ENCODE peak calls at places on chromosomes 13 and 19, in ten cellular contexts. One of them, this sample, is unnamed.

GRCh38 chr19:19823916-19824315 is 2.4 kb upstream of the ZNF506 start:
- DNase-seq in ascending aorta: no peak
- DNase-seq in BJ: no peak
- DNase-seq in progenitor cell of endocrine pancreas: no peak
- DNase-seq in CD4-positive, alpha-beta T cell: no peak
- DNase-seq in H9: no peak
- DNase-seq in brain microvascular endothelial cell: no peak
- DNase-seq in cardiac muscle cell: no peak
- DNase-seq in OCI-LY7: no peak
- DNase-seq in fibroblast of pulmonary artery: no peak
- DNase-seq in this sample: no peak

GRCh38 chr19:872266-872951 is 12.9 kb downstream of the CFD start:
- DNase-seq in cardiac muscle cell: peak; percentile 53
- DNase-seq in brain microvascular endothelial cell: no peak
- DNase-seq in ascending aorta: no peak
- DNase-seq in OCI-LY7: peak; percentile 93
- DNase-seq in CD4-positive, alpha-beta T cell: peak; percentile 79
- DNase-seq in BJ: no peak
- DNase-seq in H9: peak; percentile 94
- DNase-seq in fibroblast of pulmonary artery: peak; percentile 33
- DNase-seq in progenitor cell of endocrine pancreas: no peak
- DNase-seq in this sample: peak; percentile 82

GRCh38 chr19:19626516-19627441 is 1.2 kb downstream of the LPAR2 start:
- DNase-seq in H9: no peak
- DNase-seq in OCI-LY7: no peak
- DNase-seq in cardiac muscle cell: no peak
- DNase-seq in fibroblast of pulmonary artery: no peak
- DNase-seq in progenitor cell of endocrine pancreas: no peak
- DNase-seq in CD4-positive, alpha-beta T cell: no peak
- DNase-seq in ascending aorta: no peak
- DNase-seq in brain microvascular endothelial cell: no peak
- DNase-seq in BJ: no peak
- DNase-seq in this sample: no peak

GRCh38 chr19:12596927-12597548 is 13.6 kb downstream of the ZNF490 start:
- DNase-seq in OCI-LY7: no peak
- DNase-seq in CD4-positive, alpha-beta T cell: no peak
- DNase-seq in fibroblast of pulmonary artery: no peak
- DNase-seq in H9: no peak
- DNase-seq in progenitor cell of endocrine pancreas: no peak
- DNase-seq in brain microvascular endothelial cell: no peak
- DNase-seq in BJ: no peak
- DNase-seq in ascending aorta: no peak
- DNase-seq in cardiac muscle cell: no peak
- DNase-seq in this sample: no peak

GRCh38 chr19:24098359-24098758 is 11.4 kb downstream of the ZNF254 start:
- DNase-seq in cardiac muscle cell: no peak
- DNase-seq in BJ: no peak
- DNase-seq in OCI-LY7: no peak
- DNase-seq in brain microvascular endothelial cell: no peak
- DNase-seq in fibroblast of pulmonary artery: no peak
- DNase-seq in H9: no peak
- DNase-seq in progenitor cell of endocrine pancreas: no peak
- DNase-seq in CD4-positive, alpha-beta T cell: no peak
- DNase-seq in ascending aorta: no peak
- DNase-seq in this sample: no peak

GRCh38 chr19:12655546-12655945 is 11.0 kb downstream of the MAN2B1 start:
- DNase-seq in H9: no peak
- DNase-seq in ascending aorta: no peak
- DNase-seq in CD4-positive, alpha-beta T cell: no peak
- DNase-seq in OCI-LY7: no peak
- DNase-seq in BJ: no peak
- DNase-seq in brain microvascular endothelial cell: no peak
- DNase-seq in fibroblast of pulmonary artery: no peak
- DNase-seq in progenitor cell of endocrine pancreas: no peak
- DNase-seq in cardiac muscle cell: no peak
- DNase-seq in this sample: no peak

GRCh38 chr19:39929750-39930149 is 4.7 kb downstream of the FCGBP start:
- DNase-seq in progenitor cell of endocrine pancreas: no peak
- DNase-seq in H9: no peak
- DNase-seq in cardiac muscle cell: no peak
- DNase-seq in CD4-positive, alpha-beta T cell: no peak
- DNase-seq in fibroblast of pulmonary artery: no peak
- DNase-seq in brain microvascular endothelial cell: no peak
- DNase-seq in OCI-LY7: no peak
- DNase-seq in BJ: no peak
- DNase-seq in ascending aorta: no peak
- DNase-seq in this sample: no peak

GRCh38 chr13:110593430-110594130 is 21.8 kb upstream of the NAXD start:
- DNase-seq in progenitor cell of endocrine pancreas: no peak
- DNase-seq in H9: no peak
- DNase-seq in OCI-LY7: peak; percentile 49
- DNase-seq in cardiac muscle cell: peak; percentile 69
- DNase-seq in ascending aorta: no peak
- DNase-seq in BJ: no peak
- DNase-seq in brain microvascular endothelial cell: peak; percentile 27
- DNase-seq in fibroblast of pulmonary artery: peak; percentile 76
- DNase-seq in CD4-positive, alpha-beta T cell: no peak
- DNase-seq in this sample: peak; percentile 48

GRCh38 chr19:38073806-38074685 is 150.0 kb downstream of the DPF1 start:
- DNase-seq in ascending aorta: no peak
- DNase-seq in progenitor cell of endocrine pancreas: no peak
- DNase-seq in H9: peak; percentile 76
- DNase-seq in BJ: no peak
- DNase-seq in brain microvascular endothelial cell: no peak
- DNase-seq in OCI-LY7: no peak
- DNase-seq in cardiac muscle cell: peak; percentile 41
- DNase-seq in fibroblast of pulmonary artery: no peak
- DNase-seq in CD4-positive, alpha-beta T cell: no peak
- DNase-seq in this sample: no peak

GRCh38 chr13:85650613-85651012 is 148.6 kb downstream of the SLITRK6 start:
- DNase-seq in OCI-LY7: no peak
- DNase-seq in H9: no peak
- DNase-seq in BJ: no peak
- DNase-seq in brain microvascular endothelial cell: no peak
- DNase-seq in CD4-positive, alpha-beta T cell: no peak
- DNase-seq in ascending aorta: no peak
- DNase-seq in progenitor cell of endocrine pancreas: no peak
- DNase-seq in fibroblast of pulmonary artery: no peak
- DNase-seq in cardiac muscle cell: no peak
- DNase-seq in this sample: no peak

DNA sequence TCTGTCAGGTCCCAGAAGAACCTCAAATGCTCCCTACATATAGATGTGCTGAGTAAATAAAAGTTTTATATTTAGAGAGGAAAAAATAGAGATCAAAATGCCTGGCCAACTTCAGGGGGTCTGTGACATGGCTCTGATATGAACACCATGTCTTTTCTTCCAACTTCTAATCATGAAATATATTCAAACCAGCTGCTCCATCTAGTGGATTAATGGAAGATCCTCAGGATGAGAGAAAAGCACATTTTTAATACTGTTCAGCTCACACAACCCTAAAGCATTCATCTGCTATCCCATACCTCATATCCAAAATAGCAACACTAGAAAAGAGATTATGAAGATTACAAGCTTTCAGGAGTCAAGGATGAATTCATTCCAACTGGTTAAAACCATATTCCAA is 56.0 kb upstream of the DOCK9 start:
- DNase-seq in cardiac muscle cell: peak; percentile 60
- DNase-seq in CD4-positive, alpha-beta T cell: no peak
- DNase-seq in progenitor cell of endocrine pancreas: no peak
- DNase-seq in H9: no peak
- DNase-seq in ascending aorta: no peak
- DNase-seq in BJ: no peak
- DNase-seq in OCI-LY7: peak; percentile 37
- DNase-seq in fibroblast of pulmonary artery: peak; percentile 61
- DNase-seq in brain microvascular endothelial cell: no peak
- DNase-seq in this sample: peak; percentile 41
- TF ChIP-seq CTCF in cardiac muscle cell: peak; percentile 52
- TF ChIP-seq CTCF in CD4-positive, alpha-beta T cell: peak; percentile 58
- TF ChIP-seq CTCF in progenitor cell of endocrine pancreas: peak; percentile 57
- TF ChIP-seq CTCF in H9: peak; percentile 65
- TF ChIP-seq CTCF in ascending aorta: peak; percentile 56
- TF ChIP-seq CTCF in BJ: peak; percentile 52
- TF ChIP-seq CTCF in OCI-LY7: peak; percentile 69
- TF ChIP-seq CTCF in fibroblast of pulmonary artery: peak; percentile 63
- TF ChIP-seq CTCF in brain microvascular endothelial cell: peak; percentile 51
- TF ChIP-seq CTCF in this sample: peak; percentile 62

GRCh38 chr13:52659340-52659739 is 6.7 kb downstream of the SUGT1 start:
- DNase-seq in BJ: no peak
- DNase-seq in progenitor cell of endocrine pancreas: no peak
- DNase-seq in brain microvascular endothelial cell: no peak
- DNase-seq in H9: no peak
- DNase-seq in fibroblast of pulmonary artery: no peak
- DNase-seq in CD4-positive, alpha-beta T cell: no peak
- DNase-seq in ascending aorta: no peak
- DNase-seq in OCI-LY7: no peak
- DNase-seq in cardiac muscle cell: no peak
- DNase-seq in this sample: no peak

GRCh38 chr13:52664269-52664668 is 11.6 kb downstream of the SUGT1 start:
- DNase-seq in cardiac muscle cell: no peak
- DNase-seq in fibroblast of pulmonary artery: no peak
- DNase-seq in progenitor cell of endocrine pancreas: no peak
- DNase-seq in OCI-LY7: no peak
- DNase-seq in brain microvascular endothelial cell: no peak
- DNase-seq in H9: no peak
- DNase-seq in CD4-positive, alpha-beta T cell: no peak
- DNase-seq in ascending aorta: no peak
- DNase-seq in BJ: no peak
- DNase-seq in this sample: no peak

GRCh38 chr13:52669677-52670076 is 17.0 kb downstream of the SUGT1 start:
- DNase-seq in cardiac muscle cell: no peak
- DNase-seq in brain microvascular endothelial cell: no peak
- DNase-seq in CD4-positive, alpha-beta T cell: no peak
- DNase-seq in ascending aorta: no peak
- DNase-seq in progenitor cell of endocrine pancreas: no peak
- DNase-seq in fibroblast of pulmonary artery: no peak
- DNase-seq in H9: no peak
- DNase-seq in OCI-LY7: no peak
- DNase-seq in BJ: no peak
- DNase-seq in this sample: no peak

GRCh38 chr13:52670726-52671125 is 18.1 kb downstream of the SUGT1 start:
- DNase-seq in OCI-LY7: no peak
- DNase-seq in H9: no peak
- DNase-seq in progenitor cell of endocrine pancreas: no peak
- DNase-seq in fibroblast of pulmonary artery: no peak
- DNase-seq in cardiac muscle cell: no peak
- DNase-seq in brain microvascular endothelial cell: no peak
- DNase-seq in BJ: no peak
- DNase-seq in CD4-positive, alpha-beta T cell: no peak
- DNase-seq in ascending aorta: no peak
- DNase-seq in this sample: no peak

DNA sequence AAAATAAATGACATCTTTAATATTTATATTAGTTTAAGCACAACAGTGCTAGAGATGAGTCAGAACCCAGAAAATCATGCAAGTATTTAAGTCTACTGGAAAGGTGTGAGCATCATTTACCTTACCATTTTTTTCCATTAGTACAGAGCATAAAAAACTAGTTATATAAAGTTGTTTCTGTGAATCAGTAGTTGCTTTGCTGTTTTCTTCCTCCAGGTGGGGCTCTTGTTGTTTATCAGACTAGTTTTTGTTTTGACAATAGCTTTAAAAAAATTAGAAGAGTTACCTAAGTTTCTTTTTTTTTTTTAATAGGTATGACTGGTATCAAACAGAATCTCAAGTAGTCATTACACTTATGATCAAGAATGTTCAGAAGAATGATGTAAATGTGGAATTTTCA is 12.7 kb downstream of the SUGT1 start:
- DNase-seq in brain microvascular endothelial cell: no peak
- DNase-seq in progenitor cell of endocrine pancreas: no peak
- DNase-seq in CD4-positive, alpha-beta T cell: no peak
- DNase-seq in BJ: no peak
- DNase-seq in fibroblast of pulmonary artery: peak; percentile 57
- DNase-seq in OCI-LY7: peak; percentile 20
- DNase-seq in H9: no peak
- DNase-seq in cardiac muscle cell: peak; percentile 9
- DNase-seq in ascending aorta: no peak
- DNase-seq in this sample: peak; percentile 20
- TF ChIP-seq CTCF in brain microvascular endothelial cell: peak; percentile 33
- TF ChIP-seq CTCF in progenitor cell of endocrine pancreas: peak; percentile 54
- TF ChIP-seq CTCF in CD4-positive, alpha-beta T cell: peak; percentile 61
- TF ChIP-seq CTCF in BJ: peak; percentile 54
- TF ChIP-seq CTCF in fibroblast of pulmonary artery: peak; percentile 65
- TF ChIP-seq CTCF in OCI-LY7: peak; percentile 80
- TF ChIP-seq CTCF in H9: peak; percentile 70
- TF ChIP-seq CTCF in cardiac muscle cell: peak; percentile 53
- TF ChIP-seq CTCF in ascending aorta: no peak
- TF ChIP-seq CTCF in this sample: peak; percentile 69

GRCh38 chr19:3362217-3362907 is 4.0 kb upstream of the NFIC start:
- DNase-seq in CD4-positive, alpha-beta T cell: no peak
- DNase-seq in cardiac muscle cell: no peak
- DNase-seq in OCI-LY7: no peak
- DNase-seq in progenitor cell of endocrine pancreas: no peak
- DNase-seq in ascending aorta: no peak
- DNase-seq in BJ: no peak
- DNase-seq in brain microvascular endothelial cell: no peak
- DNase-seq in fibroblast of pulmonary artery: no peak
- DNase-seq in H9: no peak
- DNase-seq in this sample: no peak

GRCh38 chr19:3358919-3359849 is 7.2 kb upstream of the NFIC start:
- DNase-seq in CD4-positive, alpha-beta T cell: peak; percentile 51
- DNase-seq in OCI-LY7: peak; percentile 28
- DNase-seq in cardiac muscle cell: peak; percentile 60
- DNase-seq in progenitor cell of endocrine pancreas: no peak
- DNase-seq in brain microvascular endothelial cell: no peak
- DNase-seq in fibroblast of pulmonary artery: peak; percentile 56
- DNase-seq in H9: no peak
- DNase-seq in BJ: no peak
- DNase-seq in ascending aorta: no peak
- DNase-seq in this sample: no peak

GRCh38 chr19:3361384-3362216 is 4.8 kb upstream of the NFIC start:
- DNase-seq in H9: no peak
- DNase-seq in fibroblast of pulmonary artery: no peak
- DNase-seq in brain microvascular endothelial cell: no peak
- DNase-seq in CD4-positive, alpha-beta T cell: no peak
- DNase-seq in progenitor cell of endocrine pancreas: no peak
- DNase-seq in OCI-LY7: no peak
- DNase-seq in ascending aorta: no peak
- DNase-seq in BJ: no peak
- DNase-seq in cardiac muscle cell: no peak
- DNase-seq in this sample: no peak

GRCh38 chr19:3359850-3360493 is 6.4 kb upstream of the NFIC start:
- DNase-seq in brain microvascular endothelial cell: no peak
- DNase-seq in H9: no peak
- DNase-seq in ascending aorta: no peak
- DNase-seq in fibroblast of pulmonary artery: no peak
- DNase-seq in CD4-positive, alpha-beta T cell: no peak
- DNase-seq in progenitor cell of endocrine pancreas: no peak
- DNase-seq in OCI-LY7: peak; percentile 21
- DNase-seq in BJ: no peak
- DNase-seq in cardiac muscle cell: peak; percentile 77
- DNase-seq in this sample: no peak

GRCh38 chr19:3360494-3361383 is 5.6 kb upstream of the NFIC start:
- DNase-seq in progenitor cell of endocrine pancreas: no peak
- DNase-seq in OCI-LY7: peak; percentile 12
- DNase-seq in BJ: no peak
- DNase-seq in H9: no peak
- DNase-seq in ascending aorta: no peak
- DNase-seq in fibroblast of pulmonary artery: no peak
- DNase-seq in CD4-positive, alpha-beta T cell: peak; percentile 61
- DNase-seq in brain microvascular endothelial cell: no peak
- DNase-seq in cardiac muscle cell: peak; percentile 56
- DNase-seq in this sample: no peak
- TF ChIP-seq CTCF in progenitor cell of endocrine pancreas: no peak
- TF ChIP-seq CTCF in OCI-LY7: no peak
- TF ChIP-seq CTCF in BJ: no peak
- TF ChIP-seq CTCF in H9: no peak
- TF ChIP-seq CTCF in ascending aorta: peak; percentile 30
- TF ChIP-seq CTCF in fibroblast of pulmonary artery: no peak
- TF ChIP-seq CTCF in CD4-positive, alpha-beta T cell: no peak
- TF ChIP-seq CTCF in brain microvascular endothelial cell: no peak
- TF ChIP-seq CTCF in cardiac muscle cell: peak; percentile 2
- TF ChIP-seq CTCF in this sample: no peak

GRCh38 chr19:18603255-18603957 is 3.2 kb downstream of the CRLF1 start:
- DNase-seq in H9: peak; percentile 71
- DNase-seq in CD4-positive, alpha-beta T cell: no peak
- DNase-seq in BJ: no peak
- DNase-seq in fibroblast of pulmonary artery: peak; percentile 25
- DNase-seq in progenitor cell of endocrine pancreas: no peak
- DNase-seq in brain microvascular endothelial cell: no peak
- DNase-seq in cardiac muscle cell: no peak
- DNase-seq in ascending aorta: no peak
- DNase-seq in OCI-LY7: no peak
- DNase-seq in this sample: no peak
- TF ChIP-seq CTCF in H9: peak; percentile 43
- TF ChIP-seq CTCF in CD4-positive, alpha-beta T cell: no peak
- TF ChIP-seq CTCF in BJ: peak; percentile 31
- TF ChIP-seq CTCF in fibroblast of pulmonary artery: peak; percentile 33
- TF ChIP-seq CTCF in progenitor cell of endocrine pancreas: peak; percentile 35
- TF ChIP-seq CTCF in brain microvascular endothelial cell: peak; percentile 67
- TF ChIP-seq CTCF in cardiac muscle cell: peak; percentile 39
- TF ChIP-seq CTCF in ascending aorta: peak; percentile 28
- TF ChIP-seq CTCF in OCI-LY7: peak; percentile 20
- TF ChIP-seq CTCF in this sample: no peak